ENCODE peak calls at places on chromosomes 11 and 22, in eight cellular contexts. S is CD8-positive, alpha-beta T cell; Y is stimulated activated CD4-positive, alpha-beta T cell treated with anti-CD3 and anti-CD28 coated beads, Interleukin-1b, Interleukin-23, amount 100 ng/mL, for 4 hours; W is hippocampal formation; H is stomach; I is coronary artery; N is activated effector memory CD4-positive, alpha-beta T cell treated with anti-CD3 and anti-CD28 coated beads, Interleukin-2, amount 50 U/mL, for 16 hours; X is pancreas. Z is an unnamed sample.
A peak's percentile ranks its signal among the peaks of the same experiment; 100 is the strongest.

GRCh38 chr11:102256251-102256650 is 61.0 kb upstream of the BIRC3 start:
- DNase-seq in Y (no peak), N (no peak), H (no peak), S (no peak), W (no peak), I (no peak), X (no peak), Z (no peak)

GRCh38 chr11:65391007-65391406 is 4.6 kb downstream of the FRMD8 start:
- DNase-seq in W (no peak), Y (no peak), S (no peak), X (no peak), I (no peak), N (no peak), H (no peak), Z (no peak)

GRCh38 chr22:19717691-19718254 is 3.5 kb downstream of the SEPTIN5 start:
- DNase-seq in H (peak; percentile 79), I (no peak), N (peak; percentile 93), W (peak; percentile 52), X (no peak), Y (peak; percentile 76), S (peak; percentile 74), Z (peak; percentile 9)

GRCh38 chr11:3155691-3156258 is 9.3 kb downstream of the OSBPL5 start:
- DNase-seq in H (no peak), N (no peak), Y (no peak), X (no peak), I (no peak), W (no peak), S (no peak), Z (no peak)

GRCh38 chr22:49765951-49766350 is 61.7 kb downstream of the BRD1 start:
- DNase-seq in X (peak; percentile 8), H (peak; percentile 17), W (no peak), Y (no peak), I (peak; percentile 67), S (no peak), N (peak; percentile 62), Z (no peak)

GRCh38 chr11:126343051-126343450 is 12.4 kb upstream of the ST3GAL4 start:
- DNase-seq in N (no peak), Y (no peak), I (no peak), X (no peak), S (no peak), W (no peak), H (no peak), Z (no peak)

GRCh38 chr11:72083414-72083813 is 2.8 kb downstream of the LRRC51 start:
- DNase-seq in S (no peak), Y (no peak), H (no peak), X (no peak), N (no peak), I (no peak), W (no peak), Z (no peak)

GRCh38 chr11:64887757-64888405 is 9.5 kb upstream of the EHD1 start:
- DNase-seq in N (peak; percentile 94), H (peak; percentile 88), S (peak; percentile 81), I (no peak), Y (peak; percentile 86), X (peak; percentile 72), W (peak; percentile 70), Z (no peak)

GRCh38 chr22:36977401-36977861 is 41.8 kb downstream of the TST start:
- DNase-seq in N (peak; percentile 93), Y (peak; percentile 77), H (peak; percentile 67), X (peak; percentile 60), I (no peak), S (peak; percentile 77), W (peak; percentile 7), Z (no peak)

GRCh38 chr11:9868641-9869040 is 204.8 kb downstream of the SWAP70 start:
- DNase-seq in X (no peak), Y (no peak), N (no peak), W (no peak), S (no peak), I (no peak), H (no peak), Z (no peak)

GRCh38 chr22:26496456-26496855 is 12.8 kb downstream of the SRRD start:
- DNase-seq in W (no peak), N (no peak), I (no peak), S (no peak), X (no peak), Y (no peak), H (no peak), Z (no peak)

GRCh38 chr11:126519653-126520573 is 164.4 kb downstream of the ST3GAL4 start:
- DNase-seq in W (no peak), X (no peak), N (no peak), Y (no peak), H (no peak), S (no peak), I (no peak), Z (no peak)

GRCh38 chr11:24267015-24267414 is 229.8 kb upstream of the LUZP2 start:
- DNase-seq in S (no peak), H (no peak), X (no peak), N (no peak), W (no peak), Y (no peak), I (no peak), Z (no peak)

GRCh38 chr22:46609175-46609690 is 11.0 kb upstream of the GRAMD4 start:
- DNase-seq in N (no peak), S (no peak), W (no peak), I (no peak), X (no peak), Y (no peak), H (peak; percentile 92), Z (no peak)

GRCh38 chr11:64271339-64272132 is 12.9 kb downstream of the BAD start:
- DNase-seq in H (peak; percentile 92), S (peak; percentile 79), Y (peak; percentile 71), W (peak; percentile 90), X (peak; percentile 93), I (peak; percentile 97), N (peak; percentile 93), Z (peak; percentile 91)

GRCh38 chr22:36599771-36600170 is 70.8 kb upstream of the EIF3D start:
- DNase-seq in W (no peak), X (no peak), Y (no peak), H (no peak), S (no peak), N (no peak), I (no peak), Z (no peak)

GRCh38 chr11:64148200-64148916 is 17.6 kb downstream of the MACROD1 start:
- DNase-seq in N (peak; percentile 91), H (peak; percentile 82), S (peak; percentile 64), W (peak; percentile 81), I (no peak), Y (peak; percentile 73), X (peak; percentile 53), Z (peak; percentile 92)

Z was measured in nucleus accumbens.